ENCODE peak calls at places on chromosome 21, in four cellular contexts. E, L, T and O are unnamed samples.

GRCh38 chr21:14916676-14917141 is 148.1 kb downstream of the NRIP1 start:
- DNase-seq in E (no peak), L (no peak), T (no peak), O (no peak)

GRCh38 chr21:36762636-36763035 is 63.7 kb downstream of the SIM2 start:
- DNase-seq in E (no peak), L (no peak), T (no peak), O (no peak)

GRCh38 chr21:32278068-32278467 is 781 bp downstream of the MIS18A start:
- DNase-seq in E (no peak), L (no peak), T (peak), O (peak)

GRCh38 chr21:21025742-21026141 is 27.5 kb downstream of the NCAM2 start:
- DNase-seq in E (no peak), L (no peak), T (no peak), O (no peak)

GRCh38 chr21:33238565-33239255 is 9.0 kb downstream of the IFNAR2 start:
- DNase-seq in E (no peak), L (no peak), T (no peak), O (no peak)

GRCh38 chr21:17451364-17451869 is 61.4 kb upstream of the CXADR start:
- DNase-seq in E (peak), L (peak), T (no peak), O (peak)

GRCh38 chr21:29152936-29153335 is 22.5 kb downstream of the MAP3K7CL start:
- DNase-seq in E (no peak), L (no peak), T (no peak), O (no peak)

GRCh38 chr21:34908424-34909055 is 140.6 kb downstream of the RUNX1 start:
- DNase-seq in E (peak), L (no peak), T (no peak), O (no peak)

GRCh38 chr21:26377111-26377694 is 195.9 kb downstream of the CYYR1 start:
- DNase-seq in E (no peak), L (no peak), T (no peak), O (no peak)

GRCh38 chr21:15291621-15292266 is 226.9 kb upstream of the NRIP1 start:
- DNase-seq in E (no peak), L (no peak), T (no peak), O (no peak)

DNA sequence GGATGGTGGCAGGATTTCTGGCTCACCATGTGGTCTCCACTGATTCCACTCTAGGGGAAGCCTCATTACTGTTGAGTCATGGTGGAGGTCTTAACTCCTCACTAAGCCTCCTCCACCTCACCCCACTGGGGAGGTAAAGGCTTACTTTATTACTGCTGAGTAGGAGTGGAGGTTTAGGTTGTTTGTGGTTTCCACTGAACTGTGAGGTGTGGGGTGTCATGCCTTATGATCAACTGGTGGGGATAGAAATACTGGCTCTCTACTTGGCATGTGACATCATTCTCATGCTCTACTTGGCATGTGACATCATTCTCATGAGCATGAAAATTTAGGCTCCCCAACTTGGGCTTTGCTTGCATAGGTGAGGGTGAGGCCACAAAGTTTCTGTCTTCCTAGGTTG is 35.6 kb downstream of the COL6A1 start:
- DNase-seq in E (no peak), L (no peak), T (no peak), O (no peak)
- TF ChIP-seq CTCF in E (no peak), L (no peak), T (no peak), O (no peak)

DNA sequence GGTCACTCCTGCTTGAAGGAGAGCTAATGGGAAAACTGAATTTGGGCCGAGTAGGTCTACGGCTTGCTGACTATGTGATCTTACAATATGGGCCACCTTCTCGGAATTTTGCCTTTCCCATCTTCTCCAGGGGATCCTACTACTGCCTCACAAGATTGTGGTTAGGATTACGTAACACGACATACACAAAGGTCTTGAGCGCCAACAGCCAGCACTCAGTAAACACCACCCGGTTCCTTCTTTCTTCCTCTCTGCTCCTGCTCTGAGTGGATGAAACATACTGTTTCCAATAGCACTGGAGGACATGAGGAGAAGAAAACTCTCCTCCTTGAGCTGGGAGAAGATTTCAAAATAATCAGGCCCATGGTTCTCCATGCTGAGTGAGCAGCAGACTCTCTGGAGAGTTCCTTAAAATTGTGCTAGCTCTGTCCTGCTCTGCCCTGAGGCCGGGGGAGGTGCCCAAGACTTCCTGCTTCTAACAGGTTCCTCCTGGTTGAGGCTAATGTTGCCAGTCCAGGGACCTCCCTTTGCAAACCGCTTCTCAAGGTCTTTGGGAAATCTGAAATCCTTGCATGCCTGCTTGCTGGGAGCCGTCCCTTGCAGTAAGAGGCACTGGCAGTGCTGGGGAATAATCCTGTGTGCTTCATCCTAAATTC is 29.5 kb upstream of the MX1 start:
- DNase-seq in E (peak), L (no peak), T (no peak), O (no peak)
- TF ChIP-seq CTCF in E (no peak), L (no peak), T (no peak), O (no peak)

DNA sequence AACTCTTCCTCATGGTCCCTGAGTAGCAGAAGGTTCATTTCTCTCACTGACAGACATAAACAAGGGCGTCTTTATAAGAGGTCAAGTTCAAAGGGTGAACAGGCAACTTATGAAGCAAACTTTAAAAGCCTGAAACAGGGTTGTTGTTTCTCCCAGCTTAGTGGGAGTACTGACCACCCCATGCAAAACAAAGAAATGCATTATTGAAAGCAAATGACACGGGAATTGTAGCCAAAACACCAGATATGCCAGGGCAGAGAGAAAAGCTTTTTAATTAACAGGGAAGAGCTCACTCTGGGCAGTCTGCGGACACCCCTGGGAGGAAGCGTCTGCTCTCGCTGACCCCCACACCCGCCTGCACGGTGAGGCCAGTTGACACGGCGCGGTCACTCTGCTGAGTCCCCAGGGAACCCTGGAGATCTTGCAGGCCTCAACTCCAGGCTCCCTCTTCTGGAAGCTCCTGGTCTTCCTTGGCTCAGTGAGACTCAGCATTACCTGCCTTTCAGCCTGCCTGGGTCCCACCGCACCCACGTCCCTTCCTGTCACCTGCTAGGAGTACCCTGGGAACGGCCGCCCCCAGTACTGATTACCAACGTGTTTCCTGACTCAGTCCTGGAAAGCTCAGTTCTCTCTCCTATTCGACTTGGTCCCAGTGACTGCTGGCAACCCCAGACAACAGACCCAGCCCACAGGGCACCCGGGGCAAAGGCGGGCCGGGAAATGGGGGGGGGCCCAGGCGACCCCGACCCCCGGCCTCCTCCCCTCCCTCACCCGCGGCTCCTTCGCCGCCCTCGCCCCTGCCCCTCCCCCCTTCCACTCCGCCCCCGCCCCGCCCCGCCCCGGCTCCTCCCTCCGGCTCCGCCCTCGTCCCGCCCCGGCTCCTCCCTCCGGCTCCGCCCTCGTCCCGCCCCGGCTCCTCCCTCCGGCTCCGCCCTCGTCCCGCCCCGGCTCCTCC is 972 bp downstream of the CFAP410 start:
- DNase-seq in E (peak), L (peak), T (peak), O (peak)
- TF ChIP-seq CTCF in E (peak), L (peak), T (peak), O (peak)

GRCh38 chr21:44950016-44950326 is 10.1 kb downstream of the SLX9 start:
- DNase-seq in E (no peak), L (no peak), T (no peak), O (no peak)
- TF ChIP-seq CTCF in E (no peak), L (no peak), T (no peak), O (peak)